ENCODE peak calls at places on chromosomes 5 and 9, in five cellular contexts. S is erythroblast; W is natural killer cell; M is activated T-cell treated with anti-CD3 and anti-CD28 coated beads, Interleukin-2, amount 50 U/mL, for 72 hours; C is activated naive CD4-positive, alpha-beta T cell. U is an unnamed sample.
A peak's percentile ranks its signal among the peaks of the same experiment; 100 is the strongest.

GRCh38 chr5:132807163-132807838 is 5.8 kb upstream of the SOWAHA start:
- DNase-seq in W (no peak), M (no peak), C (no peak), S (peak; percentile 53), U (no peak)

GRCh38 chr5:168291281-168291960 is at the start of gene WWC1:
- DNase-seq in S (no peak), M (peak; percentile 51), W (peak; percentile 19), C (no peak), U (peak; percentile 34)

GRCh38 chr9:134399435-134400056 is 73.3 kb downstream of the RXRA start:
- DNase-seq in M (no peak), S (peak; percentile 50), W (no peak), C (no peak), U (no peak)

GRCh38 chr9:94979904-94980507 is 253.5 kb downstream of the AOPEP start:
- DNase-seq in W (no peak), S (no peak), C (no peak), M (no peak), U (no peak)

GRCh38 chr5:168023190-168023589 is 268.3 kb upstream of the WWC1 start:
- DNase-seq in W (no peak), C (no peak), S (no peak), M (no peak), U (no peak)

GRCh38 chr5:91175708-91176107 is 207.4 kb downstream of the ARRDC3 start:
- DNase-seq in W (no peak), M (no peak), S (no peak), C (no peak), U (no peak)

GRCh38 chr5:141992349-141992963 is 20.4 kb downstream of the GNPDA1 start:
- DNase-seq in M (peak; percentile 80), W (peak; percentile 67), S (peak; percentile 71), C (peak; percentile 17), U (peak; percentile 82)

GRCh38 chr5:29382735-29383280 is 1810.7 kb upstream of the CDH6 start:
- DNase-seq in W (no peak), C (no peak), S (no peak), M (no peak), U (no peak)

GRCh38 chr9:137759117-137759516 is 118.5 kb upstream of the CACNA1B start:
- DNase-seq in S (no peak), M (no peak), W (no peak), C (no peak), U (no peak)

GRCh38 chr5:135493406-135494180 is 41.4 kb upstream of the TIFAB start:
- DNase-seq in W (peak; percentile 1), S (no peak), C (no peak), M (no peak), U (no peak)

GRCh38 chr5:96794757-96795156 is 13.0 kb downstream of the ERAP1 start:
- DNase-seq in C (no peak), S (no peak), M (peak; percentile 79), W (no peak), U (peak; percentile 65)

GRCh38 chr5:52374286-52374685 is 413.4 kb upstream of the ITGA1 start:
- DNase-seq in M (no peak), C (no peak), S (no peak), W (no peak), U (no peak)

GRCh38 chr5:174479325-174479724 is 245.1 kb upstream of the MSX2 start:
- DNase-seq in S (no peak), C (no peak), W (no peak), M (no peak), U (no peak)

GRCh38 chr5:140324041-140324833 is 21.3 kb upstream of the PFDN1 start:
- DNase-seq in M (no peak), W (no peak), C (no peak), S (no peak), U (no peak)

GRCh38 chr9:69171049-69171448 is 3.0 kb upstream of the TJP2 start:
- DNase-seq in W (no peak), M (no peak), C (no peak), S (peak; percentile 64), U (no peak)

GRCh38 chr9:112120046-112120373 is 55.1 kb downstream of the SUSD1 start:
- DNase-seq in W (no peak), S (no peak), C (no peak), M (no peak), U (no peak)

GRCh38 chr5:110865400-110866094 is 126.7 kb downstream of the SLC25A46 start:
- DNase-seq in W (no peak), C (no peak), M (no peak), S (peak; percentile 7), U (peak; percentile 4)

GRCh38 chr5:518721-519120 is 5.5 kb downstream of the SLC9A3 start:
- DNase-seq in M (no peak), C (no peak), W (no peak), S (no peak), U (no peak)

GRCh38 chr9:133889498-133890301 is 102.4 kb downstream of the VAV2 start:
- DNase-seq in S (no peak), M (no peak), C (no peak), W (no peak), U (no peak)

GRCh38 chr9:88984543-88984883 is 6.8 kb upstream of the S1PR3 start:
- DNase-seq in S (no peak), W (no peak), C (no peak), M (no peak), U (no peak)

GRCh38 chr5:146704949-146705665 is 173.4 kb downstream of the PPP2R2B start:
- DNase-seq in M (no peak), S (no peak), C (no peak), W (no peak), U (no peak)

GRCh38 chr5:56585466-56585865 is 229.9 kb upstream of the MAP3K1 start:
- DNase-seq in M (no peak), S (peak; percentile 19), C (no peak), W (no peak), U (no peak)

GRCh38 chr9:7216004-7216821 is 458.4 kb downstream of the KDM4C start:
- DNase-seq in C (no peak), W (no peak), S (no peak), M (peak; percentile 53), U (peak; percentile 58)

GRCh38 chr9:1083325-1083913 is 33.3 kb downstream of the DMRT2 start:
- DNase-seq in C (no peak), W (no peak), M (no peak), S (no peak), U (no peak)

GRCh38 chr5:149549461-149550266 is 1.6 kb downstream of the CSNK1A1 start:
- DNase-seq in M (peak; percentile 49), S (peak; percentile 77), W (no peak), C (no peak), U (peak; percentile 33)

GRCh38 chr9:112921549-112921948 is 30.9 kb upstream of the SLC46A2 start:
- DNase-seq in M (peak; percentile 6), S (peak; percentile 53), C (no peak), W (no peak), U (no peak)